ENCODE peak calls at places on chromosomes 12 and 14, in seven cellular contexts. F is upper lobe of left lung, S is NB4, E is K562, A is mucosa of descending colon, R is astrocyte of the spinal cord, D is brain microvascular endothelial cell. W is an unnamed sample.

GRCh38 chr14:35386673-35387125 is 17.9 kb downstream of the NFKBIA start:
- DNase-seq in F (no peak), S (no peak), E (peak; percentile 92), A (no peak), R (no peak), D (no peak), W (peak; percentile 48)

GRCh38 chr14:103625361-103626095 is 3.5 kb upstream of the KLC1 start:
- DNase-seq in F (no peak), S (peak; percentile 61), E (no peak), A (peak; percentile 55), R (no peak), D (no peak), W (no peak)

GRCh38 chr14:90697577-90698206 is 118.5 kb downstream of the TTC7B start:
- DNase-seq in F (peak; percentile 84), S (peak; percentile 83), E (peak; percentile 75), A (peak; percentile 79), R (peak; percentile 80), D (peak; percentile 56), W (peak; percentile 38)

GRCh38 chr14:105241641-105242040 is 6.7 kb upstream of the BTBD6 start:
- DNase-seq in F (no peak), S (no peak), E (no peak), A (no peak), R (no peak), D (no peak), W (no peak)

GRCh38 chr14:88590173-88590572 is 27.3 kb downstream of the ZC3H14 start:
- DNase-seq in F (no peak), S (no peak), E (no peak), A (no peak), R (peak; percentile 5), D (peak; percentile 43), W (no peak)

GRCh38 chr12:12513416-12514006 is 49.2 kb downstream of the DUSP16 start:
- DNase-seq in F (no peak), S (no peak), E (no peak), A (no peak), R (no peak), D (no peak), W (no peak)

GRCh38 chr12:126950266-126950665 is 1316.7 kb upstream of the TMEM132C start:
- DNase-seq in F (no peak), S (no peak), E (no peak), A (no peak), R (no peak), D (no peak), W (no peak)

GRCh38 chr12:118649765-118650585 is 273.6 kb downstream of the SUDS3 start:
- DNase-seq in F (no peak), S (no peak), E (no peak), A (no peak), R (no peak), D (no peak), W (no peak)

GRCh38 chr12:47991106-47991550 is 13.1 kb downstream of the COL2A1 start:
- DNase-seq in F (no peak), S (no peak), E (no peak), A (no peak), R (no peak), D (no peak), W (no peak)

GRCh38 chr12:64696065-64696741 is 63.0 kb downstream of the GNS start:
- DNase-seq in F (no peak), S (peak; percentile 40), E (peak; percentile 44), A (no peak), R (peak; percentile 53), D (no peak), W (no peak)

GRCh38 chr14:90419200-90419599 is 22.4 kb downstream of the CALM1 start:
- DNase-seq in F (peak; percentile 43), S (no peak), E (peak; percentile 6), A (peak; percentile 64), R (peak; percentile 95), D (peak; percentile 92), W (peak; percentile 93)

GRCh38 chr12:63822352-63822751 is 22.1 kb upstream of the SRGAP1 start:
- DNase-seq in F (no peak), S (no peak), E (no peak), A (no peak), R (peak; percentile 30), D (no peak), W (no peak)

GRCh38 chr14:56461876-56462275 is 117.7 kb upstream of the TMEM260 start:
- DNase-seq in F (no peak), S (no peak), E (no peak), A (no peak), R (no peak), D (no peak), W (no peak)

GRCh38 chr14:77238356-77238755 is 32.6 kb downstream of the NGB start:
- DNase-seq in F (no peak), S (no peak), E (no peak), A (no peak), R (no peak), D (no peak), W (no peak)

GRCh38 chr12:121796855-121797751 is 3.6 kb upstream of the RHOF start:
- DNase-seq in F (peak; percentile 98), S (no peak), E (peak; percentile 98), A (peak; percentile 98), R (peak; percentile 88), D (peak; percentile 68), W (no peak)

GRCh38 chr12:46299846-46300245 is 31.0 kb upstream of the SLC38A1 start:
- DNase-seq in F (no peak), S (no peak), E (no peak), A (no peak), R (no peak), D (no peak), W (no peak)

GRCh38 chr14:75053396-75054289 is 2.4 kb upstream of the MLH3 start:
- DNase-seq in F (no peak), S (no peak), E (no peak), A (no peak), R (no peak), D (no peak), W (no peak)

GRCh38 chr12:117279606-117280005 is 81.8 kb downstream of the NOS1 start:
- DNase-seq in F (no peak), S (no peak), E (no peak), A (no peak), R (no peak), D (no peak), W (no peak)

GRCh38 chr14:86057018-86057667 is 527.2 kb downstream of the FLRT2 start:
- DNase-seq in F (no peak), S (peak; percentile 42), E (no peak), A (no peak), R (peak; percentile 16), D (no peak), W (no peak)

GRCh38 chr14:103142903-103143302 is 19.6 kb downstream of the TNFAIP2 start:
- DNase-seq in F (no peak), S (no peak), E (no peak), A (no peak), R (no peak), D (no peak), W (no peak)

DNA sequence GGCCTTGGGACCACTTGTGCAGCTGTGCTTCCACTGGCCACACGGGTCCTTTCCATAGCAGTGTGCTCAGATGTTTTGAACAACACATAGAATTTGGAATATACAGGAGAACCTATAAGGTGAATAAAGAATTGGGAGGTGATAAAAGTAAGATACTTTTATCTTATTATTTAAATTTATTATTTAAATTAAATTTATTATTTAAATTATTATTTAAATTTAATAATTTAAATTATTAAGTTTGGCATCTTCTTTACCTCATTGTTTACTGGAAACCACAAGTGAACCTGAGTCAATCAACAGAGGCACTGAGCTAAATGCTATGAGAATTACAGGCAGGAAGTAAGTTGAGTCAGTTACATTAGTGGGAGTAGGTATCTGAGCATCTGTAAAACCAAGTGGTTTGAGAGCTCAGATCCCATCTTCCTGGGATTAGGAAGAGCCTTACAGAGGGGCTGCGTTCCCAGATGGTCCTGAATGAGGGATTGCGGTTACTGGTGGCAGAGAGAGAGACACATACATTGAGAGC is 103.1 kb downstream of the ESR2 start:
- DNase-seq in F (no peak), S (no peak), E (no peak), A (no peak), R (no peak), D (no peak), W (no peak)
- TF ChIP-seq CTCF in F (no peak), S (no peak), E (no peak), A (no peak), R (no peak), D (no peak), W (no peak)

GRCh38 chr14:100587248-100587762 is at the start of gene BEGAIN:
- DNase-seq in F (no peak), S (no peak), E (no peak), A (no peak), R (no peak), D (no peak), W (no peak)
- H3K4me3 ChIP-seq in F (peak within 1 kb of the TSS; percentile 46), S (no peak within 1 kb of the TSS), E (peak within 1 kb of the TSS; percentile 36), A (peak within 1 kb of the TSS; percentile 30), R (peak within 1 kb of the TSS; percentile 27), D (peak within 1 kb of the TSS; percentile 47), W (peak within 1 kb of the TSS; percentile 46)

GRCh38 chr12:98373019-98373554 is 142.3 kb upstream of the TMPO start:
- DNase-seq in F (no peak), S (peak; percentile 66), E (peak; percentile 65), A (no peak), R (peak; percentile 56), D (peak; percentile 35), W (no peak)
- TF ChIP-seq CTCF in F (peak; percentile 50), S (peak; percentile 53), E (peak; percentile 55), A (no peak), R (peak; percentile 66), D (peak; percentile 61), W (peak; percentile 69)

GRCh38 chr12:88417531-88417930 is 162.7 kb downstream of the KITLG start:
- DNase-seq in F (no peak), S (no peak), E (no peak), A (no peak), R (no peak), D (no peak), W (no peak)
- H3K4me3 ChIP-seq in F (no peak overlapping the region), S (no peak overlapping the region), E (no peak overlapping the region), A (no peak overlapping the region), R (no peak overlapping the region), D (peak overlapping the region; percentile 41), W (no peak overlapping the region)